ENCODE peak calls at places on chromosomes 3 and 15, in nine cellular contexts. J is body of pancreas, A is heart left ventricle, N is PC-3, L is Peyer's patch, M is neural progenitor cell, W is kidney, Z is ovary, H is OCI-LY7. Q is an unnamed sample. For H3K4me1, the result is how much of the 10 kb centered on the place peaks cover.

GRCh38 chr15:57316451-57316850 is 59.9 kb upstream of the CGNL1 start:
- DNase-seq in H (no peak), J (no peak), M (no peak), W (no peak), Z (no peak), L (no peak), A (no peak), N (no peak), Q (no peak)

GRCh38 chr15:38530113-38530512 is 34.5 kb downstream of the RASGRP1 start:
- DNase-seq in W (no peak), N (no peak), A (no peak), L (no peak), M (no peak), H (no peak), Z (no peak), J (no peak), Q (no peak)

GRCh38 chr3:62562017-62562416 is 188.7 kb upstream of the FEZF2 start:
- DNase-seq in W (no peak), H (no peak), N (peak), A (no peak), M (no peak), J (no peak), L (no peak), Z (no peak), Q (no peak)

GRCh38 chr3:151550025-151550618 is 89.3 kb upstream of the IGSF10 start:
- DNase-seq in A (no peak), M (no peak), L (no peak), Z (no peak), N (peak), W (no peak), H (no peak), J (no peak), Q (no peak)

GRCh38 chr3:49133226-49133951 is 539 bp upstream of the LAMB2 start:
- DNase-seq in M (peak), A (peak), N (peak), Z (peak), J (peak), L (peak), H (no peak), W (peak), Q (peak)

GRCh38 chr3:31066999-31067398 is 172.5 kb upstream of the GADL1 start:
- DNase-seq in J (peak), L (no peak), H (no peak), M (no peak), W (no peak), N (peak), A (no peak), Z (no peak), Q (no peak)

GRCh38 chr15:100889359-100890058 is 9.9 kb downstream of the ALDH1A3 start:
- DNase-seq in N (peak), Z (peak), W (peak), H (no peak), L (no peak), M (no peak), A (peak), J (peak), Q (peak)

GRCh38 chr15:65183847-65184159 is 1.3 kb downstream of the CLPX start:
- DNase-seq in N (no peak), W (no peak), M (no peak), A (no peak), Z (no peak), J (no peak), H (no peak), L (no peak), Q (no peak)

GRCh38 chr15:77507151-77507847 is 86.6 kb downstream of the HMG20A start:
- DNase-seq in J (peak), A (peak), Z (peak), H (no peak), N (peak), W (peak), L (no peak), M (no peak), Q (peak)

GRCh38 chr3:36075491-36075890 is 304.8 kb upstream of the STAC start:
- DNase-seq in N (peak), A (no peak), W (no peak), H (no peak), M (no peak), Z (no peak), L (no peak), J (no peak), Q (no peak)

GRCh38 chr3:50531201-50531600 is 27.8 kb upstream of the CACNA2D2 start:
- DNase-seq in M (no peak), L (no peak), A (no peak), J (no peak), W (no peak), H (no peak), Z (no peak), N (no peak), Q (no peak)

GRCh38 chr15:80396094-80396493 is 8.1 kb upstream of the ARNT2 start:
- DNase-seq in A (no peak), H (no peak), W (no peak), Z (no peak), J (no peak), N (no peak), L (no peak), M (no peak), Q (no peak)

GRCh38 chr3:6108957-6109356 is 752.0 kb upstream of the GRM7 start:
- DNase-seq in M (no peak), Z (no peak), J (no peak), A (no peak), L (no peak), W (no peak), H (no peak), N (no peak), Q (no peak)

GRCh38 chr3:37967252-37967881 is 23.2 kb upstream of the VILL start:
- DNase-seq in A (peak), N (peak), M (peak), L (peak), Z (peak), J (peak), W (peak), H (peak), Q (peak)

GRCh38 chr3:133881987-133882825 is 13.5 kb downstream of the RAB6B start:
- DNase-seq in J (no peak), Z (no peak), L (no peak), M (no peak), N (peak), W (peak), A (no peak), H (no peak), Q (no peak)

GRCh38 chr3:98136631-98137030 is 6.1 kb downstream of the OR5H1 start:
- DNase-seq in A (no peak), Z (no peak), J (no peak), M (no peak), H (no peak), W (no peak), N (no peak), L (no peak), Q (no peak)

GRCh38 chr15:89129123-89129815 is 41.0 kb downstream of the ABHD2 start:
- DNase-seq in N (peak), L (peak), J (no peak), H (peak), A (no peak), M (peak), Z (peak), W (no peak), Q (no peak)

GRCh38 chr15:41772720-41773331 is 1.5 kb upstream of the MAPKBP1 start:
- DNase-seq in H (peak), W (no peak), M (peak), A (peak), Z (no peak), L (peak), N (peak), J (peak), Q (no peak)

GRCh38 chr3:74129611-74130010 is 484.8 kb downstream of the CNTN3 start:
- DNase-seq in M (no peak), N (no peak), A (no peak), J (no peak), H (no peak), Z (no peak), L (no peak), W (no peak), Q (no peak)

GRCh38 chr15:73908030-73908821 is 18.0 kb upstream of the LOXL1 start:
- DNase-seq in L (peak), J (peak), W (peak), H (peak), Z (peak), M (peak), A (peak), N (peak), Q (peak)

GRCh38 chr3:17602126-17602525 is 140.3 kb downstream of the TBC1D5 start:
- DNase-seq in H (no peak), W (no peak), J (no peak), M (no peak), A (no peak), L (no peak), Z (no peak), N (peak), Q (no peak)

DNA sequence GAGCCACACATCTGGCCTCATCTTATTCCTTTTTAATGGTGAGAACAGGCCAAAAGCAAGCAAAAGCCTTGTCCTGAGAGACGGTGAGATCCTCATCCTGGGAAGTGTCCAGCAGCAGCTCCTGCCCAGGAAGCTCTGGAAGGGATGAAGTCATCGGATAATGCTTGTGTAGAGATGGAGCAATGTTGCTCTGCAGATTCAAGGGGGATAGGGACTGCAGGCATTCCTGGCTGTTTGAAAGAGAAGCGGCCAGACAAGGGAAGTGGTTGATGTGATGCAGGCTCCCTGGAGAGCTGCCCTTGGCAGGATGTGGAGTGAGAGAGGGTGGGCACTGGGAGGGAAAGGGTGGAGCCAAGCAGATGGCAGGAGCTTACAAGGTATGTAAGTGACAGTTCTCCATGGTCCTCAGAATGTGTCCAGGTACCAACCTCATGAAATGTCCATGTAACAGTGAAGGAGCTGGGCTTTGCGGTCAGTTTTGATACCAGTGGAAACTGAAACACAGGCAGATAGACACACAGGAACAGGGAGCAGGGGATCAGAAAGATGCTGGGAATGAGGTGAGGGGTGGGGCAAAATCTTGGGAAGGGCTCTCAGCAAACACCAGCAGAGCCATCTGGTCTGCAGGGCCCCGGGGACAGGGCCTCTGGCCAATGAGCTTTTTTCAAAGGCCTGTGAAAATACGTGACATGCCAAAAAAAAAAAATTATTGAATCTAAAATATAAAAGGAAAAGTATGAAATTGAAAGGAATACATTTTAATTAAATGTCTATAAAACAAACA is 32.2 kb upstream of the LACTB start:
- DNase-seq in W (no peak), M (no peak), H (no peak), A (peak), L (no peak), N (peak), Z (no peak), J (no peak), Q (peak)
- TF ChIP-seq CTCF in W (no peak), M (no peak), H (no peak), A (no peak), L (no peak), N (no peak), Z (no peak), J (no peak), Q (no peak)

DNA sequence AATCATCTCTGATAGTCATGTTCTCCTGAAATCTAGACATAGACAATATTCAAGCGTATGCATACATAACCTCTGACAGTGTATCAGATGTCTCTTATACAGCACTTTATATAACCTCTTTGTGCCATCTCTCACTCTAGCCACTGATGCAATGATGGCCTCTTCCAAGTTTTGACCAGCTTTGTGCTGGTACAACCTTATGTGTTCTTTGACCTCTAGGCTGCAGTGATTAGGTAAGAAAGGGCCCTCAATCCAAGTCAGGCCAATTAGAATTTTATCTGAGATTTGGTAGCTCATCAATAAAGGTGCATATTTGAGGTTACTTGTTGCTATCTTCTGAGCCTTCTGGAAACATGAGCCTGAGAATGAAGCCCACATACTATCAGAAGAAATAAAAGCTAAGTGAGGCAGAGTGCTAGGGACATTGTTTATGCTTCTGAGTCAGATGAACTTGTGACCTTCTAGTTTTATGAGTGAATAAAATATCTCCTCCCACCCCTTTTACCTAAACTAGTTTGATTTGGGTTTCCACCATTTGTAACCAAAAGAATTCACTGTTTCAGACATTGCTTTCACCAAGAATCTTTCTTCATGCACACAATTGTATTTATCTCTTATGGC is 283.2 kb upstream of the SUCLG2 start:
- DNase-seq in Z (no peak), A (no peak), N (peak), J (no peak), L (no peak), M (no peak), W (no peak), H (no peak), Q (no peak)
- H3K4me3 ChIP-seq in Z (no peak), A (no peak), N (no peak), J (no peak), L (no peak), M (no peak), W (no peak), H (no peak), Q (no peak)

GRCh38 chr3:188286087-188286513 is 132.1 kb downstream of the LPP start:
- DNase-seq in H (no peak), N (peak), Z (no peak), L (no peak), J (peak), A (peak), M (no peak), W (no peak), Q (no peak)

GRCh38 chr3:188284455-188285212 is 130.7 kb downstream of the LPP start:
- DNase-seq in N (peak), Z (no peak), M (no peak), J (no peak), H (peak), L (no peak), W (no peak), A (no peak), Q (no peak)

GRCh38 chr3:188280627-188281026 is 126.7 kb downstream of the LPP start:
- DNase-seq in W (no peak), J (no peak), Z (no peak), H (no peak), M (no peak), N (peak), A (no peak), L (no peak), Q (no peak)

GRCh38 chr3:188282871-188283270 is 128.9 kb downstream of the LPP start:
- DNase-seq in N (no peak), Z (no peak), M (no peak), W (no peak), H (no peak), J (no peak), A (no peak), L (no peak), Q (no peak)

DNA sequence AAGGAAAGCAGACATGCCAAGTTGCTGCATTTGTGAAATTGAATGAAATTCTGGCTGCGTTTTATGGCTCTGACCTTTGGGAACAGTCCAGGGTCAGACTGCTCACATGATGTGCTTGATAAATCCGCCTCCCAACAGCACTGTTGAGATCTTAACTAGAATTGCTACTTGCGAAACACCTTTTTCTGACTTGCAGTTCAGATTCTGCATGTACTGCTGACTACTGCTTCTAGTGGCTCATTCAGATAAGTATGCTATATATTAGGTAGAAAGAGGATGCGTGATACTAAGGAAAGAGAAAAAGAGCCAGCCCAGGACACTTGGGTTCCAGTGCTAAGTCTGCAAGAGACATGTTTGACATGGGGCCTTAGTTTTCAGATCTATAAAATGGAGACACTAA is 129.4 kb downstream of the LPP start:
- DNase-seq in H (peak), N (no peak), J (peak), M (no peak), A (no peak), W (no peak), L (no peak), Z (no peak), Q (no peak)
- H3K4me1 ChIP-seq in H (under half), N (under half), J (under half), M (under half), A (half or more), W (under half), L (under half), Z (under half), Q (half or more)

GRCh38 chr3:157590273-157590672 is 87.1 kb upstream of the VEPH1 start:
- DNase-seq in A (no peak), J (no peak), Z (no peak), N (no peak), W (no peak), M (no peak), H (no peak), L (no peak), Q (no peak)

GRCh38 chr3:157592769-157593168 is 89.6 kb upstream of the VEPH1 start:
- DNase-seq in W (no peak), H (no peak), Z (no peak), N (no peak), A (no peak), L (no peak), J (no peak), M (no peak), Q (no peak)

GRCh38 chr3:157595259-157595658 is 92.0 kb upstream of the VEPH1 start:
- DNase-seq in M (no peak), Z (no peak), A (no peak), W (no peak), N (no peak), L (no peak), H (no peak), J (no peak), Q (no peak)

GRCh38 chr3:157589168-157589567 is 86.0 kb upstream of the VEPH1 start:
- DNase-seq in L (no peak), A (no peak), Z (no peak), M (no peak), H (no peak), N (no peak), W (no peak), J (no peak), Q (no peak)

GRCh38 chr3:157594413-157594812 is 91.2 kb upstream of the VEPH1 start:
- DNase-seq in N (no peak), M (peak), Z (no peak), L (no peak), A (no peak), J (no peak), H (no peak), W (no peak), Q (no peak)
- TF ChIP-seq CTCF in N (no peak), M (peak), Z (no peak), L (no peak), A (no peak), J (no peak), H (no peak), W (no peak), Q (peak)

DNA sequence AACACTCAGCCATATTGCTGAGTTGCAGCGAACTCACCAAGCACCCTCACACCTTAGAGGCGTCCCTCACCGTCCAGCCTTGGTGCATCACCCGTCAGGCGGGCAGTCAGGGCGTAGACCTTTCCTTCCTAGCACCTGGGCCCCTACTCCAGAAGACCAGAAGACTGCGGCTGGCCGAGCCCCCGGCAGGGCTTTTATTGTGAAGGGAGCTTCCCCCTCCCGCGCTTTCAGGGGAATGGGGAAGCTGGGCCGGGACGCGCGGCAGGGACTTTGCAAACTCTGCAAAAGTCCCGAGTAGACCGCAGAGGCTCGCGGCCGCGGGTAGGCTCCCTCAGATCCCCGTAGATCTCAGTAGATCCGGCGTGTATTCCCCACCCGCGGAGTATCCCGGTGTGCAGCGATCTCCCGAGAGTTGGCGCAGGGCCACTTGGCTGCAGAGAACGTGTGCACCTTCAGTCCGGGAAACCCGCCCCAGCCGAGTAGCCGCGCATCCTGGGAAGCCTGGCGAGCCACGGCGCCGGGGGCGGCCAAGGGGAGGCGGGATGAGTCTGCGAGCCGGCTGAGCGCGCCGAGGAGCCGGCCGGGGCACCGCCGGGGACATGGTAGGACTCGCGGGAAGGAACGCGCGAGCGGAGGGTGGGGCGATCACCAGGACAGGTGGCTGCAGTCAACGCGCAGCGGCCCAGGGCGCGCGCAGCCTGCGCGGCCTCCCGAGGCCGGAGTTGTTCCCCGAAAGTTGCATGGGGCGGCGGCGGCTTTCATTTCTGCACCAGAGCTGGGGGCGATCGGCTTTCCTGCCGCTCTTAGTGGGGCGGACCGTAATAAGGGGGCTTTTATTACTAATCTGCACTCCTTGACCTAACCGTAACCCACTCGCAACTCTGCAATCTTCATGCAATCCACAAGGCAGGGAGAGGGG is at the start of gene GASK1A:
- DNase-seq in H (no peak), N (peak), A (peak), L (peak), Z (peak), M (peak), J (peak), W (peak), Q (peak)
- H3K4me3 ChIP-seq in H (no peak), N (peak), A (peak), L (peak), Z (peak), M (peak), J (peak), W (peak), Q (peak)

GRCh38 chr3:129539201-129539600 is 3.8 kb upstream of the H1-8 start:
- DNase-seq in J (no peak), A (no peak), H (no peak), L (no peak), M (no peak), N (no peak), Z (no peak), W (no peak), Q (no peak)
- H3K4me1 ChIP-seq in J (under half), A (under half), H (under half), L (under half), M (under half), N (under half), Z (under half), W (under half), Q (under half)

GRCh38 chr3:96833301-96833700 is 18.9 kb downstream of the EPHA6 start:
- DNase-seq in W (no peak), M (no peak), N (no peak), J (no peak), Z (no peak), H (no peak), L (no peak), A (no peak), Q (no peak)

GRCh38 chr3:96836153-96836915 is 21.9 kb downstream of the EPHA6 start:
- DNase-seq in N (peak), H (no peak), W (no peak), L (no peak), A (no peak), Z (no peak), M (no peak), J (no peak), Q (no peak)

DNA sequence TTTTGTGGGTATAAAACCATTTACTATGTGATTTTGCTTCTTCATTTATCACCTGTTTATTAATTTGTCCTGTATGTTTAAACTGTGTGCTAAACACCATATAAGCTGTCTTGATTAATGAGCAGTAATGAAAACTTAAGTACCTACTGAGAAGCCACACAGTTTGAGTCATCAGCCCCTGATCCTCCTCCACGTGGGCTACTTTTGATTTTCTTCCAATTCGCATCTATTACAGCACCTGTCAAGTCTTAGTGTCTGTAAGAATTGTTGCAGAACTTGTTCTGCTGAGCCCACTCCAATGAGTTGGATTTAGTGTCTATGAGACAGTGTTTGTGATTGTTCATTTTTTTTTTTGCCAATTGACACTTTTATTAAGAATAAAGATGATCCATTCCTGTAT is 16.8 kb downstream of the EPHA6 start:
- DNase-seq in J (no peak), N (peak), H (no peak), L (no peak), Z (no peak), M (no peak), A (no peak), W (no peak), Q (no peak)
- TF ChIP-seq CTCF in J (no peak), N (no peak), H (no peak), L (no peak), Z (no peak), M (no peak), A (no peak), W (no peak), Q (no peak)

Q was measured in left ventricle myocardium inferior.